ENCODE peak calls at places on chromosomes 12 and 14, in six cellular contexts. V is lower lobe of right lung, W is lower leg skin, S is thoracic aorta, H is choroid plexus epithelial cell, F is cardiac muscle cell. O is an unnamed sample.

GRCh38 chr14:62696261-62696968 is 348.8 kb downstream of the KCNH5 start:
- DNase-seq in H (no peak), F (no peak), S (no peak), V (no peak), W (no peak), O (no peak)

GRCh38 chr12:107653519-107653918 is 32.1 kb upstream of the PWP1 start:
- DNase-seq in F (no peak), S (no peak), W (no peak), V (no peak), H (no peak), O (no peak)

GRCh38 chr14:76045773-76046172 is 60.2 kb downstream of the IFT43 start:
- DNase-seq in S (no peak), V (no peak), H (peak), W (no peak), F (no peak), O (no peak)

GRCh38 chr14:76705214-76705613 is 56.1 kb upstream of the VASH1 start:
- DNase-seq in F (no peak), W (peak), H (no peak), S (no peak), V (no peak), O (no peak)

GRCh38 chr14:20302042-20302761 is 3.5 kb downstream of the TTC5 start:
- DNase-seq in S (no peak), V (no peak), W (no peak), F (peak), H (peak), O (no peak)

GRCh38 chr12:82817368-82817767 is 130.7 kb downstream of the TMTC2 start:
- DNase-seq in S (no peak), F (no peak), H (peak), W (no peak), V (no peak), O (no peak)

GRCh38 chr14:65872536-65872935 is 460.0 kb downstream of the FUT8 start:
- DNase-seq in S (no peak), V (no peak), F (peak), H (peak), W (no peak), O (no peak)

GRCh38 chr12:66900616-66901015 is 221.7 kb upstream of the GRIP1 start:
- DNase-seq in H (no peak), F (no peak), V (no peak), W (no peak), S (no peak), O (no peak)

GRCh38 chr12:65681226-65681625 is 143.1 kb upstream of the HMGA2 start:
- DNase-seq in V (no peak), H (no peak), W (no peak), S (no peak), F (peak), O (no peak)

GRCh38 chr14:53458368-53458814 is 305.3 kb upstream of the DDHD1 start:
- DNase-seq in W (no peak), H (peak), F (peak), S (no peak), V (no peak), O (peak)

GRCh38 chr12:122090759-122091535 is 12.4 kb downstream of the MLXIP start:
- DNase-seq in V (no peak), S (no peak), H (peak), F (peak), W (no peak), O (peak)

GRCh38 chr12:30517320-30517719 is 178.3 kb downstream of the IPO8 start:
- DNase-seq in F (no peak), V (no peak), W (no peak), H (peak), S (no peak), O (no peak)

GRCh38 chr12:15688202-15688736 is 100.9 kb downstream of the EPS8 start:
- DNase-seq in W (peak), S (no peak), H (peak), F (peak), V (peak), O (no peak)

GRCh38 chr14:90115780-90116179 is 54.0 kb downstream of the KCNK13 start:
- DNase-seq in S (no peak), V (no peak), F (no peak), H (no peak), W (no peak), O (no peak)

GRCh38 chr12:67891566-67891965 is 97.7 kb upstream of the IFNG-AS1 start:
- DNase-seq in F (no peak), S (no peak), V (no peak), W (no peak), H (no peak), O (no peak)

GRCh38 chr12:84661732-84662326 is 250.8 kb downstream of the SLC6A15 start:
- DNase-seq in V (no peak), W (no peak), H (peak), F (peak), S (no peak), O (no peak)

GRCh38 chr14:55756078-55756477 is 176.1 kb downstream of the KTN1 start:
- DNase-seq in V (no peak), H (no peak), W (no peak), F (no peak), S (no peak), O (no peak)

GRCh38 chr12:66688836-66689439 is 10.1 kb upstream of the GRIP1 start:
- DNase-seq in S (no peak), W (no peak), V (no peak), H (peak), F (peak), O (no peak)

GRCh38 chr14:24665440-24665991 is 31.5 kb upstream of the GZMB start:
- DNase-seq in W (no peak), S (no peak), V (no peak), F (no peak), H (no peak), O (no peak)

GRCh38 chr12:62604856-62605255 is 138.2 kb downstream of the MON2 start:
- DNase-seq in W (no peak), F (peak), V (no peak), H (peak), S (no peak), O (no peak)

GRCh38 chr12:73935817-73936216 is 601.8 kb upstream of the ATXN7L3B start:
- DNase-seq in W (no peak), F (no peak), H (peak), S (no peak), V (no peak), O (no peak)

GRCh38 chr12:108483213-108483920 is 31.7 kb upstream of the FICD start:
- DNase-seq in V (no peak), H (peak), F (no peak), W (no peak), S (no peak), O (no peak)

GRCh38 chr12:108232565-108232964 is 103.5 kb downstream of the WSCD2 start:
- DNase-seq in F (no peak), W (no peak), S (no peak), H (no peak), V (no peak), O (no peak)

GRCh38 chr14:39229222-39229543 is 4.5 kb upstream of the MIA2 start:
- DNase-seq in H (no peak), V (no peak), F (no peak), S (no peak), W (no peak), O (no peak)

GRCh38 chr12:122454739-122455138 is 32.3 kb upstream of the CLIP1 start:
- DNase-seq in S (no peak), H (no peak), W (no peak), F (no peak), V (no peak), O (no peak)

GRCh38 chr12:40141996-40142395 is 36.1 kb upstream of the SLC2A13 start:
- DNase-seq in S (no peak), H (no peak), F (no peak), V (no peak), W (no peak), O (no peak)

GRCh38 chr14:96192975-96193805 is 11.4 kb upstream of the BDKRB2 start:
- DNase-seq in W (no peak), S (no peak), V (no peak), F (no peak), H (no peak), O (no peak)

GRCh38 chr14:69845050-69845581 is 34.1 kb upstream of the SMOC1 start:
- DNase-seq in S (no peak), W (no peak), V (no peak), H (no peak), F (no peak), O (no peak)

DNA sequence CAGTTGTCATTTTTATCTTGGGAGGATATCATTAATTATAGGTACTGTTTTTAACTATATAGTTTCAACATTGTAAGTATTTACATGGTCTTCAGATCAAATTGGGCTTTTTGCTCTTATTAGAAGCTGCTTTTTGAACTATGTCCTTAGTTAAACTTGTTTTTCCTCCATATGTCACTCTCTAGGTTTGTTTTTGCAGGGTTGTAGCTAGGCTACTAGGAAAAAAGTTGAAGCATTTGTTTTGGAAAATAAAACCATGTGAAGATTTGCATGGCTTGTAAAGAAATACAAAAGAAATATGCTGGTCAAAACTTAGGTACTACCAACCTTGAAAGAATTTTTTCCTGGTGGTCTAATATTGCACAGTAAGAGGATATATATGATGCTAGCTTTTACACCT is 3.4 kb downstream of the ARID2 start:
- DNase-seq in S (no peak), F (peak), W (no peak), H (peak), V (no peak), O (no peak)
- H3K4me3 ChIP-seq in S (peak), F (peak), W (no peak), H (no peak), V (peak), O (no peak)

DNA sequence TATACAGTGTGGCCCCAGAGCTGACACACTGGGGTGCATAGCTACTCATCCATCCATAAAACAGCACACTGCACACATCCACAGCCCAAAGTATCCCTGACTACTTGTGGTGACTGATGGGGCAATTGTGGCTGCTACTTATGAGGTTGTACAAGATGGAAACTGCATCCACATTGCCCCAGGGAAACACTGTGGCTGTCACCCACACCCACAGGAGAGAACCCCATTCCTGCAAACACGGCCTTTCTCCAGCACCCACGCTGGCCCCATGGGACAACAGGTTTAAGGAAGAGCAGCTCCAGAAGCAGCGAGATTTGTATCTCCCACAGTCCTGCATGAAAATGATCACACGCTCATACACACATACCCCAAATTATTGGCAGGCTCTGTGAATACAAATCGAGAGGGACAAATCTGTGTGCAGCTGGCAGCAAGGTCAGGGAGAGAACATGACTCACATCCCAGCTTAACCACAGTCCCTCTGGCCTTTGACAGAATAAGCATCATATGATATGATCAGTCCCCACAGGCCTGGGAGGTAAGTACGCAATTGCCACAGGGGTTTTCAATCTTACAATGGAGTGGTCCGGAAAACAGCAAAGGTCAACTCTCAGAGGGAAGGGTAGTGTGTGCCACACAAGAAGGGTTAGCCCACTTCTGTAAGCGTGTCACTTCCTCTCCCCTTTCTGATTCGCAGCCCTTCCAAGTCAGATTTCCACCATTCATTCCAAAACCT is 61.9 kb downstream of the ESR2 start:
- DNase-seq in W (peak), H (peak), S (no peak), V (no peak), F (peak), O (peak)
- H3K4me3 ChIP-seq in W (no peak), H (no peak), S (no peak), V (no peak), F (no peak), O (no peak)

DNA sequence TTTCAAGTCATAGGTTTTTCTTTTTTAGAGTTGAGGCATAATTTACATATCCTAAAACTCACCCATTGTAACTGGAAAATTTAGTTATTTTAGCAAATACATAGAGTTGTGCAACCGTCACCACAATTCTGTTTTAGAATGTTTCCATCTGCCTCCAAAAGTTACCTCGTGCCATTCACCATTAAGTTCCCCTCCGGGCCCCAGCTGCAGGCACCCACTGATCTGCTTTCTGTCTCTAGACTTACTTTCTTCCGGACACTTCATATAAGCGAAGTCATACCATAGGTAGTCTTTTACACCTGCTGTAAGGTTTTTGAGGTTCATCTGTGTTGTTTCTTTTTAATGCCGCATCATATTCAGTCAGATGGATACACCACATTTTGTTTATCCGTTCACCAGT is 28.7 kb downstream of the PPP2R5C start:
- DNase-seq in F (no peak), W (no peak), H (no peak), S (no peak), V (no peak), O (no peak)
- H3K4me3 ChIP-seq in F (no peak), W (no peak), H (no peak), S (no peak), V (no peak), O (no peak)

GRCh38 chr12:128336506-128336905 is 69.5 kb downstream of the TMEM132C start:
- DNase-seq in V (no peak), W (no peak), F (no peak), S (no peak), H (no peak), O (no peak)

GRCh38 chr12:128337456-128338160 is 70.6 kb downstream of the TMEM132C start:
- DNase-seq in F (no peak), H (no peak), W (no peak), V (no peak), S (no peak), O (no peak)

GRCh38 chr12:128338344-128338743 is 71.4 kb downstream of the TMEM132C start:
- DNase-seq in S (no peak), H (no peak), F (no peak), W (no peak), V (no peak), O (no peak)

GRCh38 chr12:128339669-128340068 is 72.7 kb downstream of the TMEM132C start:
- DNase-seq in S (no peak), F (no peak), H (no peak), W (no peak), V (no peak), O (no peak)

GRCh38 chr12:128339121-128339520 is 72.2 kb downstream of the TMEM132C start:
- DNase-seq in S (no peak), F (peak), H (no peak), W (no peak), V (no peak), O (no peak)
- H3K4me3 ChIP-seq in S (no peak), F (no peak), H (no peak), W (no peak), V (no peak), O (no peak)

DNA sequence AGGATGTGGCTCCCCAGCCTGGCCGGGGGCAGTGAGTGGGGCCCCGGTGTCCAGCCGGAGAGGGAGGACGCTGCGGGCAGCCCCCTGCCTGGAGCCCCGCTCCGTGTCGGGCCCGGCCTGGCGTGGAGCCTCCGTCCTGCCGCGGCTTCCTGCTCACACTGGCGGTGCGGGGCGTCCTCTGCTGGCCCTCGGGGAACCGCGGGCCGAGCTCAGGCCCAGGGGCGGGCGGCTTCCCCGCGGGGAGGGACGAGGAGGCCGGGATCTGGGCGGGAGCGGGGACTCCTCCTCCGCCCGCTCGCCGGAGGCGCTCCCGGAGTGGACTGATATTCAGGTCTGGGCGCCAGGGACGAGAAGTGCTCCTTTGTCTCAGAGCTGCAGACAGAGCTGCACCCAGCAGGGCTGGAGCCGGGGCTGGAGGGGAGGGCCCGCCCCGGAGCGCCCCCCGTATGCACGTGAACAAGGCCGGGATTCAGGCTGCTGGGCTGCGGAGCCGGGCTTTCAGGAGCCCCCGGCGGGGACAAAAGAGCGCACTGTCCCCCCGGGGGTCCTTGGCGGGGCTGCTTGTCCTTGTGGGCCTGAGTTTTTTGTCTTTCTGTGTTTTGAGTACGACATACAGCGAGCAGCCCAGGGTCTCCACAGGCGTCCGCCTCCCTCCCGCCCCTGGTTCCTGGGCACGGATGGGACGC is 2.3 kb downstream of the MMP17 start:
- DNase-seq in F (peak), V (peak), H (peak), S (no peak), W (peak), O (peak)
- H3K4me3 ChIP-seq in F (peak), V (peak), H (peak), S (peak), W (no peak), O (peak)

GRCh38 chr12:123712780-123713319 is 697 bp downstream of the ATP6V0A2 start:
- DNase-seq in W (peak), V (no peak), H (peak), S (no peak), F (peak), O (no peak)

GRCh38 chr12:123715151-123715676 is 3.1 kb downstream of the ATP6V0A2 start:
- DNase-seq in F (no peak), V (no peak), H (peak), W (no peak), S (no peak), O (no peak)

GRCh38 chr12:123713398-123714301 is 1.5 kb downstream of the ATP6V0A2 start:
- DNase-seq in V (no peak), H (peak), F (peak), S (no peak), W (no peak), O (no peak)

GRCh38 chr12:123714302-123714627 is 2.1 kb downstream of the ATP6V0A2 start:
- DNase-seq in H (no peak), S (no peak), V (no peak), W (no peak), F (no peak), O (no peak)
- H3K4me3 ChIP-seq in H (no peak), S (no peak), V (no peak), W (no peak), F (no peak), O (no peak)

DNA sequence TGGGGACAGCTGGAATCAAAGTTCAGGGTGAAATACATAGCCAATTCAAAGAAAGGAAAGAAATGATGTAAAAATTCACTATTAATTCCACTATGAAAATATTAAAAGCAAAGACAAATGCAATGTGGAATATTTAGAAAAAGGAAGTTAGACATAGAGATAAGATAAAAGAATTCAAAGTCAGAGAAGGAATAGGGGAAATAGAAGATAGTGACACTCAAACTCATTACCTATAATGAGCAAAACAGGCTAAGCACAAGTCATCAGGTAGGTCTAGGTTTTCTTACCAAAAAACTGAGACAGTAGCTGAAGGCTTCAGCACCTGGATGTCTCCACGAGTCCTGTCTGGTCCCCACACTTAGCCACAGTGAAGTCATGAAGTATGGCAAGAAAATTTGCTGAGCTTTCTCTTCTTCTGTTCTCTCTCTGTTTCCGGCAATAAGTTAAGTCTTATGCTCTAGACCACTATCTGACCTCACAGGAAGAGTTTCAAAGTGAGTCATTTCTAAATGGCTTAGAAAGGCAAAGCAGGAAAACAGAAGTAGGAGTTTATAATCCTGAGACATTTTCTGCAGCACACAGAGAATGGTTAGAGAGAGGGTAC is at the start of gene C3AR1:
- DNase-seq in S (no peak), F (peak), V (no peak), W (no peak), H (peak), O (no peak)
- H3K4me3 ChIP-seq in S (peak), F (no peak), V (peak), W (no peak), H (peak), O (no peak)

DNA sequence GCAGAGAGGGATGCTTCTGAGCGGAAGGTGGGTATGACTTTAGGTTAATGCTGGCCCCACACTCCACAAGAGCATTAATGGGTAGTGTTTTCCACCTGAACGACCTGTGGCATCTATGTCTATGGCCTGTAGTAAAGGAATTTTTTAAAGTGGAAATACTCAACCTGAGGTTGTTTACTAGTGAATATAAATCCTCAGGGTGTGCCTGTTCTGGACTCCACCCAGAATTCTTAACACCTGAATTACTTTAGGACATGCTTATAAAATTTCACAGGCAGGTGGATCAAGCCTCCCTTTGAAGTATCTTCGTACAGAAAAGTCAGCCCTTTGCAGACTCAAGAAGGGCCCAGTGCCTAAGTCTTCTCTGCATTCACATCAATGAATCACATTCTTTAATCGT is 196.1 kb downstream of the ESR2 start:
- DNase-seq in V (no peak), H (no peak), W (no peak), F (no peak), S (no peak), O (no peak)
- H3K4me3 ChIP-seq in V (no peak), H (no peak), W (no peak), F (no peak), S (no peak), O (no peak)

GRCh38 chr12:25959069-25959961 is 833 bp downstream of the RASSF8 start:
- DNase-seq in F (peak), S (peak), W (peak), H (peak), V (peak), O (peak)
- H3K4me3 ChIP-seq in F (peak), S (peak), W (peak), H (peak), V (peak), O (peak)

O was measured in AG04450.